ENCODE peak calls at places on chromosomes 4 and X, in seven cellular contexts. One of them, this sample, is unnamed.

GRCh38 chr4:176610594-176610993 is 182.1 kb downstream of the VEGFC start:
- DNase-seq in heart right ventricle: no peak
- DNase-seq in mesothelial cell of epicardium: no peak
- DNase-seq in T1000: no peak
- DNase-seq in fibroblast of pulmonary artery: no peak
- DNase-seq in T-helper 1 cell: no peak
- DNase-seq in activated T-helper 1 cell treated with Interleukin-2 at 50 U/mL for 16 hours: no peak
- DNase-seq in this sample: no peak

GRCh38 chr4:41294445-41295062 is 37.8 kb downstream of the UCHL1 start:
- DNase-seq in heart right ventricle: no peak
- DNase-seq in mesothelial cell of epicardium: no peak
- DNase-seq in T1000: no peak
- DNase-seq in fibroblast of pulmonary artery: no peak
- DNase-seq in T-helper 1 cell: no peak
- DNase-seq in activated T-helper 1 cell treated with Interleukin-2 at 50 U/mL for 16 hours: no peak
- DNase-seq in this sample: no peak

GRCh38 chr4:477686-478085 is 21.3 kb downstream of the ZNF721 start:
- DNase-seq in heart right ventricle: no peak
- DNase-seq in mesothelial cell of epicardium: no peak
- DNase-seq in T1000: no peak
- DNase-seq in fibroblast of pulmonary artery: no peak
- DNase-seq in T-helper 1 cell: no peak
- DNase-seq in activated T-helper 1 cell treated with Interleukin-2 at 50 U/mL for 16 hours: no peak
- DNase-seq in this sample: no peak

GRCh38 chrX:109393859-109394258 is 88.0 kb downstream of the GUCY2F start:
- DNase-seq in heart right ventricle: no peak
- DNase-seq in mesothelial cell of epicardium: no peak
- DNase-seq in T1000: no peak
- DNase-seq in fibroblast of pulmonary artery: peak; percentile 2
- DNase-seq in T-helper 1 cell: no peak
- DNase-seq in activated T-helper 1 cell treated with Interleukin-2 at 50 U/mL for 16 hours: no peak
- DNase-seq in this sample: no peak

GRCh38 chr4:7761720-7762119 is 177.9 kb downstream of the AFAP1 start:
- DNase-seq in heart right ventricle: peak; percentile 82
- DNase-seq in mesothelial cell of epicardium: peak; percentile 48
- DNase-seq in T1000: no peak
- DNase-seq in fibroblast of pulmonary artery: peak; percentile 60
- DNase-seq in T-helper 1 cell: peak; percentile 19
- DNase-seq in activated T-helper 1 cell treated with Interleukin-2 at 50 U/mL for 16 hours: peak; percentile 17
- DNase-seq in this sample: peak; percentile 55

GRCh38 chrX:53831662-53832635 is 145.4 kb upstream of the HUWE1 start:
- DNase-seq in heart right ventricle: no peak
- DNase-seq in mesothelial cell of epicardium: no peak
- DNase-seq in T1000: no peak
- DNase-seq in fibroblast of pulmonary artery: peak; percentile 29
- DNase-seq in T-helper 1 cell: peak; percentile 1
- DNase-seq in activated T-helper 1 cell treated with Interleukin-2 at 50 U/mL for 16 hours: peak; percentile 13
- DNase-seq in this sample: peak; percentile 59

GRCh38 chr4:3396611-3397010 is 45.2 kb upstream of the HGFAC start:
- DNase-seq in heart right ventricle: no peak
- DNase-seq in mesothelial cell of epicardium: no peak
- DNase-seq in T1000: no peak
- DNase-seq in fibroblast of pulmonary artery: no peak
- DNase-seq in T-helper 1 cell: no peak
- DNase-seq in activated T-helper 1 cell treated with Interleukin-2 at 50 U/mL for 16 hours: no peak
- DNase-seq in this sample: no peak

GRCh38 chrX:20988118-20988517 is 386.1 kb upstream of the CNKSR2 start:
- DNase-seq in heart right ventricle: no peak
- DNase-seq in mesothelial cell of epicardium: no peak
- DNase-seq in T1000: peak; percentile 2
- DNase-seq in fibroblast of pulmonary artery: peak; percentile 14
- DNase-seq in T-helper 1 cell: no peak
- DNase-seq in activated T-helper 1 cell treated with Interleukin-2 at 50 U/mL for 16 hours: no peak
- DNase-seq in this sample: no peak

GRCh38 chrX:106917830-106918500 is 2.2 kb upstream of the CLDN2 start:
- DNase-seq in heart right ventricle: no peak
- DNase-seq in mesothelial cell of epicardium: no peak
- DNase-seq in T1000: no peak
- DNase-seq in fibroblast of pulmonary artery: peak; percentile 82
- DNase-seq in T-helper 1 cell: no peak
- DNase-seq in activated T-helper 1 cell treated with Interleukin-2 at 50 U/mL for 16 hours: no peak
- DNase-seq in this sample: no peak

GRCh38 chr4:186854256-186854655 is 130.6 kb upstream of the FAT1 start:
- DNase-seq in heart right ventricle: no peak
- DNase-seq in mesothelial cell of epicardium: no peak
- DNase-seq in T1000: no peak
- DNase-seq in fibroblast of pulmonary artery: no peak
- DNase-seq in T-helper 1 cell: no peak
- DNase-seq in activated T-helper 1 cell treated with Interleukin-2 at 50 U/mL for 16 hours: no peak
- DNase-seq in this sample: no peak

GRCh38 chr4:40731792-40732245 is 17.9 kb upstream of the NSUN7 start:
- DNase-seq in heart right ventricle: peak; percentile 17
- DNase-seq in mesothelial cell of epicardium: no peak
- DNase-seq in T1000: no peak
- DNase-seq in fibroblast of pulmonary artery: no peak
- DNase-seq in T-helper 1 cell: no peak
- DNase-seq in activated T-helper 1 cell treated with Interleukin-2 at 50 U/mL for 16 hours: no peak
- DNase-seq in this sample: no peak

This sample was measured in T-helper 2 cell.